ENCODE peak calls at places on chromosome 16, in five cellular contexts. S is IMR-90, U is A549, R is SK-N-SH, V is H1. N is an unnamed sample.

GRCh38 chr16:89945654-89946053 is 2.9 kb upstream of the DEF8 start:
- DNase-seq in U (no peak), V (no peak), R (no peak), S (no peak), N (no peak)

GRCh38 chr16:75494184-75494583 is 1.1 kb downstream of the CHST6 start:
- DNase-seq in V (no peak), S (no peak), U (no peak), R (no peak), N (no peak)

GRCh38 chr16:19167710-19168172 is 299 bp upstream of the SYT17 start:
- DNase-seq in U (peak; percentile 90), R (peak; percentile 93), V (peak; percentile 84), S (peak; percentile 48), N (peak; percentile 60)

GRCh38 chr16:70652322-70652721 is 6.0 kb downstream of the IL34 start:
- DNase-seq in V (no peak), U (no peak), S (no peak), R (no peak), N (no peak)

GRCh38 chr16:81035975-81036750 is 521 bp downstream of the ATMIN start:
- DNase-seq in S (peak; percentile 11), U (peak; percentile 23), R (peak; percentile 80), V (peak; percentile 66), N (peak; percentile 11)

GRCh38 chr16:11977206-11978041 is 890 bp downstream of the SNX29 start:
- DNase-seq in S (peak; percentile 82), R (peak; percentile 52), V (peak; percentile 48), U (peak; percentile 51), N (no peak)

GRCh38 chr16:27801259-27801945 is 251.5 kb downstream of the KATNIP start:
- DNase-seq in U (no peak), S (no peak), V (no peak), R (no peak), N (no peak)

GRCh38 chr16:12470311-12471229 is 333.1 kb downstream of the CPPED1 start:
- DNase-seq in V (no peak), R (no peak), U (no peak), S (peak; percentile 71), N (no peak)

GRCh38 chr16:55480228-55480655 is 1.2 kb downstream of the MMP2 start:
- DNase-seq in R (peak; percentile 84), S (peak; percentile 93), V (peak; percentile 63), U (no peak), N (no peak)

GRCh38 chr16:3474136-3474779 is 21.0 kb downstream of the C16orf90 start:
- DNase-seq in R (peak; percentile 36), U (no peak), S (no peak), V (no peak), N (no peak)

GRCh38 chr16:66911112-66911511 is 7.6 kb downstream of the CDH16 start:
- DNase-seq in V (no peak), U (no peak), R (no peak), S (no peak), N (no peak)

GRCh38 chr16:90046971-90047713 is 27.9 kb upstream of the DBNDD1 start:
- DNase-seq in V (peak; percentile 88), U (no peak), S (peak; percentile 58), R (no peak), N (peak; percentile 45)

GRCh38 chr16:24538756-24539294 is 541 bp upstream of the RBBP6 start:
- DNase-seq in U (no peak), S (no peak), V (no peak), R (no peak), N (peak; percentile 85)

GRCh38 chr16:10940501-10941079 is 1.7 kb downstream of the DEXI start:
- DNase-seq in V (no peak), S (peak; percentile 34), R (no peak), U (no peak), N (no peak)

GRCh38 chr16:81189100-81189664 is 49.3 kb upstream of the BCO1 start:
- DNase-seq in U (no peak), R (peak; percentile 46), V (no peak), S (peak; percentile 48), N (no peak)

GRCh38 chr16:17776465-17776864 is 305.7 kb upstream of the XYLT1 start:
- DNase-seq in U (no peak), S (no peak), R (no peak), V (no peak), N (no peak)

GRCh38 chr16:17776888-17777287 is 306.1 kb upstream of the XYLT1 start:
- DNase-seq in V (no peak), U (no peak), R (no peak), S (no peak), N (no peak)

GRCh38 chr16:17775061-17775460 is 304.3 kb upstream of the XYLT1 start:
- DNase-seq in V (no peak), U (no peak), S (no peak), R (no peak), N (no peak)

GRCh38 chr16:17770104-17770503 is 299.3 kb upstream of the XYLT1 start:
- DNase-seq in U (no peak), V (no peak), R (no peak), S (no peak), N (no peak)

DNA sequence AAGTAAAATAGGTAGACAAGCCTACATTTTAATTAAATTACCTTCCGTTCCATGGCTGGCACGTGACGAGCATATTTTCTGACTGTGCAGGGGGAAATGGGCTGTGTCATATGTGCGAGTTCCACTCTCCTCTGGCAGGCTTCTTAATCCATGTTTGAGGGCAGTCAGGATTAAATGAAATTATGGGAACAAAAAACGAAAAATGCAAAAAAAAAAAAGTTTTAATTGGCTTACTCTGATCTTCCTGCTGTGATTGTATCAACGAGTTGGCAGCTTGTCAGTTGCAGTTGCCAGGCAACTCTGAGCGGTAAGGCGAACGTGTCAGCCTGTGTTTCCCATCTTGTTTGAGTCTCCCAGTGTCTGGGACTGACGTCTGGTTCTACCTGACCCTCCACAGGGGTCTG is 302.9 kb upstream of the XYLT1 start:
- DNase-seq in R (peak; percentile 62), S (peak; percentile 5), V (no peak), U (no peak), N (no peak)
- TF ChIP-seq RFX5 in R (no peak), S (no peak), V (no peak), U (no peak), N (no peak)

DNA sequence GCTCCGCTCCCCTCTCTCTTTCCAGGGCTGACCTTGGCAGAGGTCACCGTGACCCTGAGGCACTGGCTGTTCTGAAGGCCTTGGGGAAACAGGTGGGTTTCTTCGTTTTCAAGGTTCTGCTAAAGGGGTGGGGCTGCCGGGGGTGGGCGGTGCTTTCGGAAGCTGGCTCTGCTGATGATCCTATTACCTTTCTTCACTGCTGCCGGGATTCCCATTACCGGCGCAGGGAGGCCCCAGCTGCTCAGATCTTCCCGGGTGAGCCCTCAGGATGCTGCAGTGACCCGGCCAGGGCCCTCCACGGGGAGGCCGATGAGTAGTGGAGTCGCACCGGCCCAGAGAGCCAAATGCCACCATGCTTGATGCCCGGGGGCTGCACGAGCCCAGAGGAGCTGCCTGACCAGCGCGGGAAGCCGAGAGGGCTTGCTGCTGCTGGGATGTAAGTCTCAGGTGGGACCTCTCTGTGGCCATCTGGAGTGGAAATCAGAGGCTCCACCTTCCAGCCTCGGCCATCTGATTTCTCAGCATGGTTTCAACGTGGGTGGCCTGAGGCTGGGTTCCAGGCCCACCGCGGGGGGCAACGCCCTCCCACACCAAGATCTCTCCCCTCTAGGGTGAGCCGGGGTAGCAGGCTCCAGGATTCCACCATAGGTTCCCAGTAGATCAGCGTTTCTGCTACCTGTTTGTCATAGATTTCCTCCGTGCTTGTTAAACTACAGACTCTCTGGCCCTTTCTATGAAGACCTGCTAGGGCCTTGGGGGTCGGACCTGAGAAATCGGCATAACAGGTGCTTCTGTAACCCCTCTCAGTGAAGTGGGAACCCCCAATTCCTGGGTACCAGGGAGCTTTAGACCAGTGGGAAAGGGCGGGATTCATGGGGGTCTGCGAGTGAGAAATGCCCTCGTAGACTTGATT is 21.6 kb upstream of the ADCY7 start:
- DNase-seq in R (no peak), U (no peak), S (no peak), V (peak; percentile 71), N (no peak)
- TF ChIP-seq RFX5 in R (no peak), U (no peak), S (no peak), V (no peak), N (no peak)

GRCh38 chr16:73143681-73144370 is 95.9 kb upstream of the ZFHX3 start:
- DNase-seq in S (no peak), V (no peak), U (no peak), R (no peak), N (no peak)
- TF ChIP-seq RFX5 in S (no peak), V (no peak), U (no peak), R (no peak), N (no peak)

GRCh38 chr16:72501739-72502653 is 330.0 kb upstream of the PMFBP1 start:
- DNase-seq in V (peak; percentile 68), U (peak; percentile 73), R (peak; percentile 75), S (peak; percentile 79), N (peak; percentile 73)
- TF ChIP-seq RFX5 in V (no peak), U (no peak), R (no peak), S (no peak), N (no peak)

GRCh38 chr16:53773150-53773846 is 69.3 kb downstream of the FTO start:
- DNase-seq in V (no peak), S (peak; percentile 79), R (peak; percentile 52), U (peak; percentile 83), N (peak; percentile 81)
- TF ChIP-seq RFX5 in V (no peak), S (no peak), R (no peak), U (no peak), N (no peak)

DNA sequence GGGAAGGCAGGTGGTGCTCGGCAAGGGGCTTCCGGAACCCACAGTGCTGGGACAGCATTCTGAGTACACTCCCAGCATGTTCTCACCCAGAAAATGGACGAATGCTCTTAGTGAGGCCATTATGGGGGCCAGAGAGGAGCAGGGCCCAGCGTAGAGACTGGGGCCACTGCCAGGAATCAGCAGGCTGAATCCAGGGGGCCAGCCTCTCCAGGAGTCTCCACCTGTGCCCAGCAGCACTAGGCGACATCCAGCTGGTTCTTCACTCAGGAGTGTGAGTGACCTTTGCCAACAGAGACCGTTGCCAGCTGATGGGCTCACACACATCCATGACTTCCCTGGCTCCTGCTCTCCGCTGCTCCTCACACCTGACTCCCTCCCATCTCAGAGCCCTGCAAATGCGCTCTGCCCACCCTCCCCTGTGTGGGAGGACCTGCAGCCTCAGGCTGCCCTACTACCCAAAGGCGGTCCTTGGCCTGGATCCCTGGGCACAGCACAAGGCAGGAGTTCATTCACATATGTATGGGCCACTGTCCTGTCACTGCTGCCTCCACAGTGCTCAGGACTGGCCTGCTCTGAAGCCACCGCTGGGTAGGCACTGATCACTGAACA is 5.1 kb downstream of the RHBDF1 start:
- DNase-seq in V (no peak), U (no peak), S (no peak), R (no peak), N (no peak)
- TF ChIP-seq RFX5 in V (no peak), U (no peak), S (no peak), R (no peak), N (no peak)

N was measured in HepG2.